ENCODE peak calls at places on chromosome 11, in six cellular contexts. X is ACHN; C is HEK293T; W is NCI-H2081; O is HFFc6; F is activated CD4-positive, alpha-beta T cell treated with anti-CD3 and anti-CD28 coated beads, Interleukin-2, amount 50 U/mL, for 1 hour. R is an unnamed sample.
A peak's percentile ranks its signal among the peaks of the same experiment; 100 is the strongest.

GRCh38 chr11:114265084-114265878 is 30.9 kb upstream of the NNMT start:
- DNase-seq in X (no peak), O (no peak), F (no peak), C (no peak), W (no peak), R (no peak)

GRCh38 chr11:116424615-116425261 is 348.0 kb downstream of the BUD13 start:
- DNase-seq in W (no peak), O (no peak), C (no peak), F (no peak), X (no peak), R (no peak)

GRCh38 chr11:34251640-34251980 is 106.2 kb downstream of the ABTB2 start:
- DNase-seq in O (peak; percentile 35), C (no peak), X (peak; percentile 28), W (no peak), F (no peak), R (no peak)

GRCh38 chr11:119315139-119316016 is 1.6 kb downstream of the MCAM start:
- DNase-seq in X (peak; percentile 51), C (no peak), W (no peak), F (peak; percentile 53), O (no peak), R (peak; percentile 65)

GRCh38 chr11:36564376-36565032 is 3.3 kb upstream of the RAG1 start:
- DNase-seq in W (peak; percentile 57), X (peak; percentile 54), C (peak; percentile 50), F (peak; percentile 28), O (peak; percentile 60), R (peak; percentile 60)

GRCh38 chr11:4393209-4394196 is at the start of gene TRIM21:
- DNase-seq in O (peak; percentile 75), W (peak; percentile 31), F (peak; percentile 86), C (peak; percentile 69), X (peak; percentile 83), R (peak; percentile 79)

GRCh38 chr11:68663482-68664010 is 20.8 kb upstream of the GAL start:
- DNase-seq in F (no peak), O (no peak), X (no peak), C (no peak), W (no peak), R (no peak)

GRCh38 chr11:36751251-36751839 is 153.3 kb upstream of the RAG2 start:
- DNase-seq in C (no peak), O (no peak), F (no peak), X (no peak), W (no peak), R (no peak)

GRCh38 chr11:133522344-133522743 is 10.0 kb downstream of the OPCML start:
- DNase-seq in F (no peak), O (no peak), C (no peak), W (no peak), X (no peak), R (no peak)

GRCh38 chr11:22162754-22163153 is 30.1 kb upstream of the ANO5 start:
- DNase-seq in O (no peak), C (no peak), F (no peak), W (no peak), X (no peak), R (no peak)

GRCh38 chr11:21723681-21724080 is 469.2 kb upstream of the ANO5 start:
- DNase-seq in C (no peak), W (peak; percentile 86), X (no peak), O (no peak), F (no peak), R (no peak)

GRCh38 chr11:62842171-62842717 is 2.9 kb upstream of the WDR74 start:
- DNase-seq in O (no peak), X (no peak), W (no peak), F (no peak), C (peak; percentile 18), R (no peak)

GRCh38 chr11:80331694-80332093 is 890.9 kb upstream of the TENM4 start:
- DNase-seq in X (no peak), W (no peak), O (no peak), F (no peak), C (no peak), R (no peak)

GRCh38 chr11:86066606-86067229 is 2.2 kb downstream of the PICALM start:
- DNase-seq in W (no peak), C (no peak), X (no peak), O (no peak), F (no peak), R (no peak)

GRCh38 chr11:60987577-60988277 is 16.2 kb downstream of the CD6 start:
- DNase-seq in O (no peak), W (no peak), X (no peak), C (no peak), F (peak; percentile 54), R (no peak)

GRCh38 chr11:130786987-130787688 is 129.1 kb downstream of the SNX19 start:
- DNase-seq in O (no peak), W (no peak), X (peak; percentile 90), F (no peak), C (no peak), R (peak; percentile 45)

GRCh38 chr11:3220521-3221407 is 2.2 kb upstream of the MRGPRG start:
- DNase-seq in W (no peak), X (no peak), C (no peak), O (no peak), F (no peak), R (no peak)

GRCh38 chr11:113090716-113091577 is 129.7 kb downstream of the NCAM1 start:
- DNase-seq in W (no peak), F (no peak), C (no peak), O (no peak), X (no peak), R (no peak)